ENCODE peak calls at places on chromosome 9, in seven cellular contexts. L, N, E, P, J, C and K are unnamed samples.

GRCh38 chr9:110599468-110599867 is 19.9 kb upstream of the SVEP1 start:
- DNase-seq in L (no peak), E (no peak), N (peak; percentile 50), C (no peak), J (no peak), P (no peak), K (no peak)

GRCh38 chr9:75071530-75072122 is 16.3 kb downstream of the NMRK1 start:
- DNase-seq in N (no peak), P (peak; percentile 85), E (no peak), L (peak; percentile 31), C (peak; percentile 7), J (peak; percentile 73), K (peak; percentile 27)

GRCh38 chr9:134617246-134617645 is 24.4 kb upstream of the COL5A1 start:
- DNase-seq in J (no peak), E (no peak), N (no peak), C (no peak), L (no peak), P (peak; percentile 0), K (no peak)

GRCh38 chr9:114433720-114434255 is 46.0 kb upstream of the AKNA start:
- DNase-seq in E (no peak), C (no peak), N (no peak), J (no peak), L (no peak), P (no peak), K (no peak)

GRCh38 chr9:129894106-129894823 is 59.0 kb downstream of the USP20 start:
- DNase-seq in J (no peak), C (peak; percentile 30), L (no peak), E (no peak), P (peak; percentile 36), N (no peak), K (peak; percentile 39)

GRCh38 chr9:29212590-29213373 is 1639.5 kb upstream of the C9orf72 start:
- DNase-seq in N (no peak), C (no peak), J (no peak), E (no peak), L (peak; percentile 42), P (no peak), K (no peak)

GRCh38 chr9:37010976-37011375 is 23.1 kb downstream of the PAX5 start:
- DNase-seq in C (no peak), L (no peak), N (no peak), P (no peak), J (no peak), E (no peak), K (no peak)

GRCh38 chr9:110520120-110520701 is 59.3 kb downstream of the SVEP1 start:
- DNase-seq in P (no peak), C (no peak), L (no peak), J (no peak), N (peak; percentile 57), E (no peak), K (no peak)

GRCh38 chr9:136587145-136587943 is 41.5 kb upstream of the NOTCH1 start:
- DNase-seq in J (peak; percentile 67), P (no peak), E (no peak), C (no peak), L (peak; percentile 67), N (peak; percentile 48), K (no peak)

GRCh38 chr9:20623021-20623747 is 885 bp upstream of the MLLT3 start:
- DNase-seq in J (peak; percentile 55), P (peak; percentile 67), C (peak; percentile 69), L (peak; percentile 10), E (no peak), N (peak; percentile 0), K (peak; percentile 56)

GRCh38 chr9:38008168-38009034 is 60.6 kb downstream of the SHB start:
- DNase-seq in P (peak; percentile 84), E (no peak), J (peak; percentile 50), C (no peak), L (peak; percentile 64), N (peak; percentile 93), K (no peak)

GRCh38 chr9:69218166-69218565 is 44.1 kb downstream of the TJP2 start:
- DNase-seq in P (no peak), L (no peak), C (no peak), J (no peak), E (no peak), N (no peak), K (no peak)

GRCh38 chr9:114006155-114006550 is 71.9 kb downstream of the AMBP start:
- DNase-seq in E (no peak), J (no peak), L (no peak), N (no peak), P (no peak), C (no peak), K (no peak)

GRCh38 chr9:126440042-126440441 is 113.4 kb downstream of the MVB12B start:
- DNase-seq in N (no peak), L (no peak), E (no peak), P (no peak), C (no peak), J (no peak), K (no peak)

GRCh38 chr9:136104488-136104800 is 9.4 kb upstream of the NACC2 start:
- DNase-seq in P (no peak), J (no peak), C (no peak), L (no peak), N (no peak), E (no peak), K (no peak)